ENCODE peak calls at places on chromosomes 13 and 19, in four cellular contexts. N is neural progenitor cell, D is lower lobe of right lung, U is mucosa of descending colon. W is an unnamed sample. For H3K4me1, the result is how much of the 10 kb centered on the place peaks cover.

GRCh38 chr13:79417741-79418140 is 11.7 kb upstream of the RBM26 start:
- DNase-seq in N (no peak), U (no peak), D (no peak), W (no peak)

GRCh38 chr13:94713556-94714182 is 1.3 kb upstream of the SOX21 start:
- DNase-seq in U (no peak), N (no peak), D (no peak), W (no peak)

GRCh38 chr13:27302643-27303262 is 32.1 kb downstream of the RASL11A start:
- DNase-seq in N (no peak), D (no peak), U (no peak), W (no peak)

GRCh38 chr13:75135325-75135825 is 346.6 kb downstream of the TBC1D4 start:
- DNase-seq in U (no peak), N (no peak), D (no peak), W (no peak)

GRCh38 chr19:51702103-51702753 is 9.1 kb downstream of the SPACA6 start:
- DNase-seq in U (peak), N (peak), D (peak), W (peak)

GRCh38 chr19:20038358-20039202 is 725 bp downstream of the ZNF682 start:
- DNase-seq in U (no peak), D (no peak), N (no peak), W (no peak)

GRCh38 chr19:38265213-38265861 is 964 bp downstream of the SPINT2 start:
- DNase-seq in D (peak), U (peak), N (no peak), W (peak)

GRCh38 chr13:87661471-87661870 is 9.7 kb upstream of the SLITRK5 start:
- DNase-seq in N (no peak), U (no peak), D (no peak), W (no peak)

GRCh38 chr13:75432045-75432444 is 49.9 kb downstream of the TBC1D4 start:
- DNase-seq in U (no peak), N (no peak), D (no peak), W (no peak)

GRCh38 chr13:51097353-51098043 is 13.6 kb downstream of the C13orf42 start:
- DNase-seq in D (no peak), N (peak), U (no peak), W (no peak)

GRCh38 chr19:15378529-15379082 is 981 bp downstream of the AKAP8 start:
- DNase-seq in D (peak), N (peak), U (peak), W (peak)

GRCh38 chr13:93775507-93776108 is 549.0 kb downstream of the GPC6 start:
- DNase-seq in U (no peak), N (no peak), D (no peak), W (no peak)

GRCh38 chr19:45472557-45473365 is 5.0 kb downstream of the FOSB start:
- DNase-seq in U (no peak), D (no peak), N (peak), W (peak)

GRCh38 chr13:41588899-41589298 is 131.5 kb downstream of the RGCC start:
- DNase-seq in N (no peak), D (no peak), U (no peak), W (no peak)

GRCh38 chr19:18131841-18132596 is 20.9 kb upstream of the PIK3R2 start:
- DNase-seq in N (peak), D (no peak), U (no peak), W (no peak)

GRCh38 chr19:38642176-38642575 is 5.3 kb upstream of the ACTN4 start:
- DNase-seq in D (no peak), U (peak), N (no peak), W (no peak)

GRCh38 chr19:5145521-5146511 is 176.9 kb downstream of the KDM4B start:
- DNase-seq in D (peak), N (no peak), U (no peak), W (no peak)

GRCh38 chr19:10863107-10863700 is 8.1 kb upstream of the CARM1 start:
- DNase-seq in N (no peak), D (peak), U (peak), W (peak)

GRCh38 chr19:35622750-35623149 is 6.1 kb upstream of the RBM42 start:
- DNase-seq in U (no peak), N (no peak), D (peak), W (no peak)

GRCh38 chr13:92843549-92843948 is 383.1 kb upstream of the GPC6 start:
- DNase-seq in U (no peak), N (no peak), D (no peak), W (no peak)

GRCh38 chr13:46761174-46761573 is 35.8 kb downstream of the ESD start:
- DNase-seq in U (no peak), N (no peak), D (no peak), W (no peak)

GRCh38 chr13:106373989-106374572 is 161.4 kb downstream of the EFNB2 start:
- DNase-seq in U (no peak), N (no peak), D (no peak), W (no peak)

GRCh38 chr13:30078059-30078458 is 227.6 kb upstream of the UBL3 start:
- DNase-seq in D (no peak), N (no peak), U (no peak), W (no peak)

GRCh38 chr19:37970699-37971098 is 63.7 kb downstream of the SIPA1L3 start:
- DNase-seq in D (peak), U (no peak), N (no peak), W (no peak)

GRCh38 chr19:7267792-7268736 is 26.1 kb downstream of the INSR start:
- DNase-seq in N (no peak), D (peak), U (peak), W (no peak)

GRCh38 chr13:98564204-98564603 is 12.7 kb downstream of the STK24 start:
- DNase-seq in D (no peak), N (no peak), U (no peak), W (no peak)

GRCh38 chr19:7642295-7643046 is 5.6 kb downstream of the STXBP2 start:
- DNase-seq in U (no peak), N (no peak), D (no peak), W (peak)

GRCh38 chr13:27425918-27426630 is 1.7 kb downstream of the GTF3A start:
- DNase-seq in N (peak), D (peak), U (peak), W (peak)

GRCh38 chr13:24273926-24274325 is 35.5 kb upstream of the C1QTNF9 start:
- DNase-seq in D (no peak), U (no peak), N (no peak), W (no peak)

GRCh38 chr13:91946498-91947070 is 548.2 kb downstream of the GPC5 start:
- DNase-seq in U (peak), D (no peak), N (peak), W (no peak)

GRCh38 chr13:42996584-42996983 is 4.5 kb upstream of the EPSTI1 start:
- DNase-seq in D (no peak), N (no peak), U (no peak), W (no peak)

GRCh38 chr19:31548941-31549340 is 199.7 kb upstream of the TSHZ3 start:
- DNase-seq in N (peak), D (no peak), U (peak), W (peak)

GRCh38 chr19:11151181-11151580 is 4.4 kb downstream of the SPC24 start:
- DNase-seq in U (no peak), N (no peak), D (no peak), W (no peak)

GRCh38 chr13:47519626-47520025 is 481.4 kb downstream of the SUCLA2 start:
- DNase-seq in U (no peak), D (no peak), N (no peak), W (no peak)

GRCh38 chr19:5147971-5148793 is 179.3 kb downstream of the KDM4B start:
- DNase-seq in U (no peak), N (no peak), D (no peak), W (peak)

GRCh38 chr19:43532571-43532961 is 422 bp upstream of the ZNF575 start:
- DNase-seq in N (no peak), U (peak), D (peak), W (peak)

GRCh38 chr13:43072394-43072793 is 49.0 kb downstream of the DNAJC15 start:
- DNase-seq in N (no peak), U (peak), D (peak), W (peak)

GRCh38 chr13:61891420-61891819 is 475.8 kb upstream of the PCDH20 start:
- DNase-seq in U (no peak), D (no peak), N (no peak), W (no peak)

GRCh38 chr19:50425581-50425980 is 6.8 kb downstream of the SPIB start:
- DNase-seq in D (no peak), N (no peak), U (no peak), W (no peak)

GRCh38 chr19:3463039-3463958 is 17.0 kb downstream of the SMIM24 start:
- DNase-seq in N (peak), D (no peak), U (no peak), W (no peak)

GRCh38 chr19:3466630-3467029 is 13.7 kb downstream of the SMIM24 start:
- DNase-seq in D (no peak), N (no peak), U (no peak), W (peak)

GRCh38 chr19:3464797-3465235 is 15.5 kb downstream of the SMIM24 start:
- DNase-seq in N (peak), U (no peak), D (no peak), W (peak)

GRCh38 chr19:3465552-3465951 is 14.8 kb downstream of the SMIM24 start:
- DNase-seq in N (no peak), D (no peak), U (no peak), W (no peak)

DNA sequence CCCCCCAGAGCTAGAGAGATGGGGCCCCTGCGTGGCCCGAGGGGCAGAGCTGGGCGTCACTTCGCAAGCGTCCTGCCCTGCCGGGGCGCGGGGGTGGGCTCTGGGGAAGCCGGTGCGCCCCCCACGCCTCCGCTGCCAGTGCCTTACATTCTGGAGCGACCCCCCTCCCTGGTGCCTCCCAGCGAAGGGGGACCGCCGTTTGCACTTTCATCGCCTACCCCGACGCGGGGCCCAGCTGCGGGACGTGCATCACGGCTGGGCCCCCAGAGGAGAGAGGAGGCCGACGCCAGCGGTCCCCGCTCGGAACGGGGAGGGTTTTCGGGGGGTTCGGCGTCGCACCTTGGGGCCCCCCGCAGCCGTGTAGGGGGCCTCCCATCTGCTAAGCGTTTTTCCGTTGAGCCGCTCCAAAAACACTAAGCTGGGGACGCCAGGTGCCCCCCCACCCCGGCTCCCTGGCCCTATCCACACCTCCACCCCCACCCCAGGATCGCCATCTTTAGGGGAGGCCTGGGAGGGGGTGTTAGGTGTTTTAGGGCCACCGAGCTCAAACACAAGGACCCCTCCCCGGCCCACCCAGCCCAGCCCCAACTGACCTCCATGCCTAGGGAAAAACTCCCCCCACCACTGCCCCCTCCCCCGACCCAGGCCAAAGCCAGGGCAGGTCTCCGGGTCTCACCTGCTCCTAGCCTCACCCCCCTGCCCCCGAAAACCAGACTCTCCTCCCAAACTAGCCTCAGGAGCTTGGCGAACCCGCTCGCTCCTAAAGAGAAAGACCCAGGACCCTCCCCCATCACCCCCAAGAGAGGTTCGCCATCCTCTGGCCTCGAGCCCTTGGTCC is 16.1 kb downstream of the SMIM24 start:
- DNase-seq in D (no peak), U (no peak), N (no peak), W (no peak)
- H3K4me3 ChIP-seq in D (no peak), U (no peak), N (peak), W (no peak)

GRCh38 chr19:1844536-1845515 is 3.5 kb downstream of the REXO1 start:
- DNase-seq in N (no peak), U (no peak), D (no peak), W (peak)
- H3K4me1 ChIP-seq in N (under half), U (half or more), D (half or more), W (under half)

GRCh38 chr19:13016628-13017305 is 21.5 kb downstream of the NFIX start:
- DNase-seq in U (no peak), D (no peak), N (peak), W (no peak)

GRCh38 chr19:13018037-13018914 is 23.0 kb downstream of the NFIX start:
- DNase-seq in U (no peak), D (no peak), N (peak), W (peak)

GRCh38 chr19:13019330-13019729 is 24.1 kb downstream of the NFIX start:
- DNase-seq in N (no peak), U (no peak), D (no peak), W (no peak)

GRCh38 chr19:13016245-13016627 is 21.0 kb downstream of the NFIX start:
- DNase-seq in U (no peak), N (no peak), D (no peak), W (peak)

GRCh38 chr19:13017306-13018036 is 22.2 kb downstream of the NFIX start:
- DNase-seq in D (no peak), U (no peak), N (no peak), W (peak)
- H3K4me3 ChIP-seq in D (peak), U (no peak), N (no peak), W (no peak)

GRCh38 chr13:31495336-31495735 is 244.0 kb upstream of the RXFP2 start:
- DNase-seq in D (no peak), U (no peak), N (no peak), W (no peak)
- H3K4me1 ChIP-seq in D (under half), U (under half), N (under half), W (under half)

GRCh38 chr13:110232146-110232545 is 74.8 kb downstream of the COL4A1 start:
- DNase-seq in N (no peak), U (no peak), D (no peak), W (no peak)

GRCh38 chr13:110231348-110232047 is 75.5 kb downstream of the COL4A1 start:
- DNase-seq in N (no peak), D (no peak), U (no peak), W (no peak)

GRCh38 chr13:110233682-110234280 is 73.2 kb downstream of the COL4A1 start:
- DNase-seq in N (no peak), U (no peak), D (no peak), W (no peak)

GRCh38 chr13:110233181-110233641 is 73.7 kb downstream of the COL4A1 start:
- DNase-seq in N (no peak), U (no peak), D (no peak), W (peak)

DNA sequence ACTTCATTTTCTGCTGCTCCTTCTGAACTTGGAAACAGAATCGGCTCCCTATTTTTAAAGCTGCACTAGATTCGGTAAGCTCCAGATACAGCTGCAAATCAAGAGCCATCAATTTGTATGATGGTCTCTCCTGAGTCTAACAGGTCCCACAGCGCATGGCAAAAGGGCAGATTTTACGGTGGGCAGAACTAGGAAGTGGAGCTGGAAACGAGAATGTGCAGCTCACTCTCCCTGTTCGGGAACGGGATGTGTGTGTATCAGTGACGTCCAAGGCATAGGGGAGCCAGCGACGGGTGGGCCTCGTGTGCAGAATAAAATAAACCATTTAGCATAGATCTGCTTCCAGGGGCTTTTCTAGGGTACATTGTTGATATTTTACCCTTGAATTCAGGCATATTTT is 74.2 kb downstream of the COL4A1 start:
- DNase-seq in D (no peak), U (no peak), N (no peak), W (no peak)
- H3K4me3 ChIP-seq in D (peak), U (no peak), N (no peak), W (no peak)

GRCh38 chr19:55146648-55147218 is 2.3 kb downstream of the TNNT1 start:
- DNase-seq in U (no peak), N (peak), D (no peak), W (no peak)

GRCh38 chr19:55145241-55145640 is 3.8 kb downstream of the TNNT1 start:
- DNase-seq in N (no peak), D (no peak), U (no peak), W (no peak)

GRCh38 chr19:55146078-55146647 is 2.8 kb downstream of the TNNT1 start:
- DNase-seq in D (no peak), N (peak), U (no peak), W (peak)

GRCh38 chr19:55149078-55150003 is at the start of gene TNNT1:
- DNase-seq in D (no peak), U (no peak), N (peak), W (peak)

DNA sequence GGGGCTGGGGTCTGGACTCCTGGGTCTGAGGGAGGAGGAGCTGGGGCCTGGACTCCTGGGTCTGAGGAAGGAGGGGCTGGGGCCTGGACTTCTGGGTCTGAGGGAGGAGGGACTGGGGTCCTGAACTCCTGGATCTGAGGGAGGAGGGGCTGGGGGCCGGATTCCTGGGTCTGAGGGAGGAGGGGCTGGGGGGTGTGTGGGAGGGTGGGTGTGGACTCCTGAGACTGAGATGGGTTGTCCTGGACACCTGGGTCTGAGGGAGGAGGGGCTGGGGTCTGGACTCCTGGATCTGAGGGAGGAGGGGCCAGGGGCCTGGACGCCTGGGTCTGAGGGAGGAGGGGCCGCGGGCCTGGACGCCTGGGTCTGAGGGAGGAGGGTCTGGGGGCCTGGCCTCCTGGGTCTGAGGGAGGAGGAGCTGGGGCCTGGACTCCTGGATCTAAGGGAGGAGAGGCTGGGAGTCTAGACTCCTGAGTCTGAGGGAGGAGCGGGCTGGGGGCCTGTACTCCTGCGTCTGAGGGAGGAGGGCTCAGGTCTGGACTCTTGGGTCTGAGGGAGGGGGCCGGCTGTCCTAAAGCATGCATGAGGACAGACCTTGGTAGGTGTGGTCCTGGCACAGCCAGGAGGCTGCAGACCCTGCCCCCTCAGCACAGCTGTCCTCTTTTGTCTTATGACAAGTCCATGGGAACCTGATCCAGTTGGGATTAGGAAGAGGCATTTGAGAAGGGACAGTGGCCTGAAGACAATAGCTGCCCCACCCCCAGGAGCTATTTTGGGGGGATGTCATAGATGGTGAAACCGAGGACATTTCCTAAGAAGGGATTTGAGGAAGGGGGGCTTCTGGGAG is 1.4 kb downstream of the TNNT1 start:
- DNase-seq in N (peak), U (no peak), D (no peak), W (no peak)
- H3K4me1 ChIP-seq in N (under half), U (under half), D (under half), W (under half)

GRCh38 chr13:113351514-113352026 is 12.4 kb downstream of the GRTP1 start:
- DNase-seq in D (peak), U (no peak), N (no peak), W (no peak)
- H3K4me3 ChIP-seq in D (no peak), U (no peak), N (no peak), W (no peak)

GRCh38 chr19:56980864-56981263 is 138.9 kb upstream of the USP29 start:
- DNase-seq in D (no peak), U (no peak), N (no peak), W (no peak)
- H3K4me1 ChIP-seq in D (under half), U (under half), N (under half), W (under half)

W was measured in right cardiac atrium.